ENCODE peak calls at places on chromosomes 16 and 17, in seven cellular contexts. P is left ventricle myocardium inferior, T is stomach, U is mucosa of descending colon, O is OCI-LY7, Q is GM23248, J is heart right ventricle. V is an unnamed sample. For H3K4me1, the result is how much of the 10 kb centered on the place peaks cover.

GRCh38 chr17:40417258-40417608 is 463 bp downstream of the TOP2A start:
- DNase-seq in P (no peak), T (no peak), U (peak), O (peak), Q (no peak), J (no peak), V (no peak)

GRCh38 chr16:17749706-17750105 is 278.9 kb upstream of the XYLT1 start:
- DNase-seq in P (no peak), T (no peak), U (no peak), O (no peak), Q (no peak), J (no peak), V (no peak)

GRCh38 chr17:38460082-38460715 is 31.9 kb downstream of the ARHGAP23 start:
- DNase-seq in P (no peak), T (no peak), U (no peak), O (no peak), Q (no peak), J (no peak), V (no peak)

GRCh38 chr17:34458266-34458665 is 95.2 kb upstream of the CCL1 start:
- DNase-seq in P (no peak), T (no peak), U (no peak), O (no peak), Q (no peak), J (no peak), V (no peak)

GRCh38 chr17:8275421-8276290 is 12.8 kb upstream of the RANGRF start:
- DNase-seq in P (no peak), T (no peak), U (no peak), O (no peak), Q (no peak), J (no peak), V (no peak)

GRCh38 chr16:17211797-17212196 is 259.0 kb downstream of the XYLT1 start:
- DNase-seq in P (no peak), T (no peak), U (no peak), O (peak), Q (peak), J (no peak), V (no peak)

GRCh38 chr16:23072084-23072599 is 77.1 kb downstream of the USP31 start:
- DNase-seq in P (peak), T (peak), U (peak), O (no peak), Q (peak), J (peak), V (peak)

GRCh38 chr17:5508855-5509254 is 22.5 kb downstream of the MIS12 start:
- DNase-seq in P (no peak), T (no peak), U (no peak), O (no peak), Q (peak), J (no peak), V (no peak)

GRCh38 chr16:67649494-67649931 is 4.6 kb downstream of the CARMIL2 start:
- DNase-seq in P (no peak), T (no peak), U (peak), O (no peak), Q (peak), J (no peak), V (no peak)

GRCh38 chr16:63326736-63327339 is 1290.6 kb upstream of the CDH8 start:
- DNase-seq in P (no peak), T (no peak), U (no peak), O (no peak), Q (no peak), J (no peak), V (no peak)

GRCh38 chr16:61792194-61792904 is 243.9 kb downstream of the CDH8 start:
- DNase-seq in P (no peak), T (no peak), U (no peak), O (no peak), Q (peak), J (no peak), V (no peak)

GRCh38 chr17:80101946-80102706 is 745 bp downstream of the GAA start:
- DNase-seq in P (no peak), T (no peak), U (no peak), O (peak), Q (peak), J (no peak), V (no peak)

GRCh38 chr17:78716814-78717393 is 65.2 kb downstream of the CYTH1 start:
- DNase-seq in P (peak), T (peak), U (peak), O (peak), Q (peak), J (peak), V (peak)

GRCh38 chr17:32931686-32932085 is 3.7 kb downstream of the TMEM98 start:
- DNase-seq in P (no peak), T (no peak), U (no peak), O (no peak), Q (peak), J (no peak), V (no peak)

GRCh38 chr17:7307686-7308624 is 527 bp downstream of the EIF5A start:
- DNase-seq in P (peak), T (peak), U (peak), O (peak), Q (peak), J (no peak), V (peak)

GRCh38 chr16:2292221-2292620 is 24.3 kb upstream of the RNPS1 start:
- DNase-seq in P (no peak), T (no peak), U (no peak), O (no peak), Q (no peak), J (no peak), V (no peak)

GRCh38 chr16:64808474-64808873 is 313.4 kb downstream of the CDH11 start:
- DNase-seq in P (no peak), T (no peak), U (no peak), O (no peak), Q (no peak), J (no peak), V (no peak)

GRCh38 chr17:44079877-44080821 is 9.6 kb downstream of the G6PC3 start:
- DNase-seq in P (no peak), T (no peak), U (no peak), O (peak), Q (no peak), J (no peak), V (no peak)

GRCh38 chr17:70168979-70169706 is at the start of gene KCNJ2:
- DNase-seq in P (peak), T (peak), U (peak), O (peak), Q (peak), J (peak), V (peak)

DNA sequence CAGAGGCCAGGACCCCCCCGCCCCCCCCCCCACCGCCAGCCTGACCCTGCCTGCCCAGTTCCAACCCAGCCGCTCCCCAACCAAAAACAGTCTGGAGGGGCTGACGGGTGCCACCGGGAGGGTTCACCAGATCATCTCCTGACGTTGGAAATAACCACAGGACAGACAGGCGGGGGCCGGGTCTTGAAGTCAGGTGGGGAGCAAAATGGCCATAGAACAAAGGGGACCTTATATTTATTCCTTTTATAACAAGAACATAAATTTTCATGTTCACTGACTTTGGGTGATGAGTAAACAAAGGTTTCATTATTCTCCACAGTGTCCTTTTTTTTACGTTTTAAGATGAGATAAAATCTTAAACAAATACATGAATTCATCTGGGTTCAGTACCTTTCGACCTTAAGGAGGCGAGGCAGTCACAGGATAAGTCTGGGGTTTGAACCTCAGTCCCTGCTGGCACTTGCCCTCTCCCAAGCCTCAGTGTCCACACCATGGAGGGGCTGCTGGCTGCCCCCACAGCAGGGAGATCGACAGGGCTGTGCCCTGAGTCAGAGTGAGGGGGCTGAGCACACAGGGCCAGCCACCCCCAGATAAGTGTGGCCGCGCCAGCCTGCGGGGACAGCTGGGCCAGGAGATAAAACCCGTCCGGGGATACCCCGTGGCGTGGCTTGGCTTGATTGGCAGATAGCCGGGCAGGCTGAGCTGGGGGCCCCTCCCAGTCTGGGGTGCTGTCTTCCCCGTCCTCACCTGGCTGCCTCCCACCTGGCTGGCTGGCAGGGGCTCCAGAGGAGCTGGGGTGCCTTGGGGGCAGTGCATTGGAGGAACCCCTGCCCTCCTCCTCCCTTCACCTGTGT is 15.0 kb downstream of the SLC7A5 start:
- DNase-seq in P (no peak), T (no peak), U (peak), O (no peak), Q (no peak), J (no peak), V (no peak)
- H3K4me1 ChIP-seq in P (half or more), T (half or more), U (under half), O (half or more), Q (under half), J (half or more), V (under half)

GRCh38 chr16:27242868-27243590 is 25.5 kb downstream of the NSMCE1 start:
- DNase-seq in P (no peak), T (no peak), U (no peak), O (no peak), Q (peak), J (no peak), V (no peak)
- H3K4me1 ChIP-seq in P (half or more), T (half or more), U (half or more), O (under half), Q (half or more), J (half or more), V (under half)

DNA sequence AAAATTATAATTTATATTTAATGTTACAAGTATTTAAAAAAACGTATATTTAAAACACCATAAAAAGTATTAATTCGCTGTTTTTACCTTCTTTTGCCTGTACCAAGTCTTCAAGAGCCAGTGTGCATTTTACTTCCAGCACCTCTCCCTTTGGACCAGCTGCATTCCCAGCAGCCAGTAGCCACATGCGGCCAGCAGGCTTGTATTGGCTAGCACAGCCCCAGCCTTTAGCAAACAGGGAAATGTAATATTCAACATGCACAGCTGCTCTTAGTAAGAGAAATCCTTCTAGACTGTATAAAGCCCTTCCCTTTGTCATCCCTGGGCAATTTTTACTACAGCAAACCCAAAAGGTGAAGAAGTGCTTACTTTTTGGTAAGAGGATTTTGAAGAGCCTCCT is 6.6 kb downstream of the DHODH start:
- DNase-seq in P (no peak), T (peak), U (no peak), O (no peak), Q (no peak), J (no peak), V (no peak)
- H3K4me1 ChIP-seq in P (under half), T (under half), U (under half), O (under half), Q (under half), J (under half), V (under half)

DNA sequence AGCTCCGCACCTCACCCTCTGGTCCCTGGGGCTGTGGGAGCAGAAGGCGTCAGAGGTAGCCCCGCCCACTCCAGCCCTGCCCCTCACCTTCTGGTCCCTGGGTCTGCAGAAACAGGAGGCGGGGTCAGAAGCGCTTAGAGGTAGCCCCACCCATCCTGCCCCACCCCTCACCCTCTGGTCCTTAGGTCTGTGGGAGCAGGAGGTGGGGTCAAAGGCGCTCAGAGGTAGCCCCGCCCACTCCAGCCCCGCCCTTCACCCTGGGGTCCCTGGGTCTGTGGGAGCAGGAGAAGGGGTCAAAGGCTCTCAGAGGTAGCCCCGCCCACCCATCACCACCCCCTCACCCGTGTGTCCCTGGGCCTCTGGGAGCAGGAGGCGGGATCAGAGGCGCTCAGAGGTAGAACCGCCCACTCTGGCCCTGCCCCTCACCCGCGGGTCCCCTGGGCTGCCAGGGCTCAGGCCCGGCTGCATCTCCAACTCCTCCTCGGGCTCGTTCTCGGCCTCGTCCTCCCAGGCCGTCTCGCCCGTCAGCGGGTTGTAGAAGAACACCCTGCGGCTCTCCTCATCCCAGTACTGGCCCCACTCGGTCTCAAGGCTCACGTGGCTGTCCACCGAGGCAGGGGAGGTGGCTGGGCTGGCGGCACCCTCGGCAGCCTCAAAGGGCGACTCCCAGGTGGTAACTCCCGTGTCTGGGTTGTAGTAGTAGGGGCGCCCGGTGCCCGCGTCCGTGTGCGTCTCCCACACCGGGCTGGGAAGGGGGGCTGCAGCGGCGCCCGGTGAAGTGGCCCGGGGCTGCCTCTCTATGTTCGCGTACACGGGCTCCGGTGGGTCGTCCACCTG is 27.2 kb downstream of the ARHGAP27 start:
- DNase-seq in P (no peak), T (no peak), U (peak), O (peak), Q (peak), J (no peak), V (no peak)
- H3K4me1 ChIP-seq in P (half or more), T (under half), U (half or more), O (under half), Q (under half), J (under half), V (under half)